ENCODE peak calls at places on chromosomes 11 and 22, in six cellular contexts. One of them, this sample, is unnamed.

GRCh38 chr11:112656772-112657428 is 304.3 kb upstream of the NCAM1 start:
- DNase-seq in epithelial cell of esophagus: peak; percentile 92
- DNase-seq in astrocyte of the spinal cord: peak; percentile 92
- DNase-seq in IMR-90: peak; percentile 51
- DNase-seq in thyroid gland: no peak
- DNase-seq in WERI-Rb-1: no peak
- DNase-seq in this sample: no peak

GRCh38 chr11:63919267-63920125 is 2.5 kb upstream of the RCOR2 start:
- DNase-seq in thyroid gland: no peak
- DNase-seq in astrocyte of the spinal cord: peak; percentile 37
- DNase-seq in IMR-90: no peak
- DNase-seq in WERI-Rb-1: peak; percentile 97
- DNase-seq in epithelial cell of esophagus: no peak
- DNase-seq in this sample: peak; percentile 30

GRCh38 chr11:120057595-120058581 is 80.0 kb downstream of the TRIM29 start:
- DNase-seq in IMR-90: no peak
- DNase-seq in thyroid gland: no peak
- DNase-seq in epithelial cell of esophagus: peak; percentile 68
- DNase-seq in astrocyte of the spinal cord: no peak
- DNase-seq in WERI-Rb-1: peak; percentile 68
- DNase-seq in this sample: no peak

GRCh38 chr11:31366795-31367194 is 2.7 kb downstream of the DCDC1 start:
- DNase-seq in epithelial cell of esophagus: no peak
- DNase-seq in astrocyte of the spinal cord: no peak
- DNase-seq in IMR-90: no peak
- DNase-seq in WERI-Rb-1: no peak
- DNase-seq in thyroid gland: no peak
- DNase-seq in this sample: no peak

GRCh38 chr11:47941907-47942558 is 38.3 kb upstream of the PTPRJ start:
- DNase-seq in thyroid gland: no peak
- DNase-seq in IMR-90: no peak
- DNase-seq in astrocyte of the spinal cord: no peak
- DNase-seq in epithelial cell of esophagus: no peak
- DNase-seq in WERI-Rb-1: no peak
- DNase-seq in this sample: no peak

GRCh38 chr11:11977206-11977938 is 31.1 kb downstream of the DKK3 start:
- DNase-seq in astrocyte of the spinal cord: peak; percentile 90
- DNase-seq in WERI-Rb-1: no peak
- DNase-seq in epithelial cell of esophagus: peak; percentile 87
- DNase-seq in thyroid gland: peak; percentile 35
- DNase-seq in IMR-90: peak; percentile 96
- DNase-seq in this sample: no peak

GRCh38 chr11:82046778-82047177 is 686.9 kb downstream of the FAM181B start:
- DNase-seq in WERI-Rb-1: no peak
- DNase-seq in thyroid gland: no peak
- DNase-seq in astrocyte of the spinal cord: peak; percentile 80
- DNase-seq in IMR-90: peak; percentile 3
- DNase-seq in epithelial cell of esophagus: no peak
- DNase-seq in this sample: no peak

GRCh38 chr11:45021692-45022130 is 71.0 kb upstream of the TP53I11 start:
- DNase-seq in IMR-90: peak; percentile 16
- DNase-seq in WERI-Rb-1: peak; percentile 52
- DNase-seq in epithelial cell of esophagus: no peak
- DNase-seq in astrocyte of the spinal cord: no peak
- DNase-seq in thyroid gland: peak; percentile 37
- DNase-seq in this sample: peak; percentile 57

GRCh38 chr11:96141649-96142048 is 201.3 kb downstream of the MAML2 start:
- DNase-seq in epithelial cell of esophagus: no peak
- DNase-seq in IMR-90: no peak
- DNase-seq in astrocyte of the spinal cord: no peak
- DNase-seq in thyroid gland: no peak
- DNase-seq in WERI-Rb-1: no peak
- DNase-seq in this sample: no peak

GRCh38 chr22:49063040-49063329 is 764.7 kb downstream of the BRD1 start:
- DNase-seq in IMR-90: no peak
- DNase-seq in thyroid gland: no peak
- DNase-seq in astrocyte of the spinal cord: no peak
- DNase-seq in epithelial cell of esophagus: no peak
- DNase-seq in WERI-Rb-1: no peak
- DNase-seq in this sample: no peak

GRCh38 chr11:10476927-10477689 is 22.0 kb downstream of the AMPD3 start:
- DNase-seq in astrocyte of the spinal cord: no peak
- DNase-seq in WERI-Rb-1: no peak
- DNase-seq in epithelial cell of esophagus: no peak
- DNase-seq in IMR-90: no peak
- DNase-seq in thyroid gland: peak; percentile 38
- DNase-seq in this sample: no peak

GRCh38 chr22:47620391-47620790 is 857.9 kb downstream of the TBC1D22A start:
- DNase-seq in epithelial cell of esophagus: no peak
- DNase-seq in thyroid gland: no peak
- DNase-seq in astrocyte of the spinal cord: no peak
- DNase-seq in IMR-90: no peak
- DNase-seq in WERI-Rb-1: no peak
- DNase-seq in this sample: no peak

GRCh38 chr11:45676522-45677095 is 11.2 kb upstream of the CHST1 start:
- DNase-seq in epithelial cell of esophagus: no peak
- DNase-seq in WERI-Rb-1: no peak
- DNase-seq in IMR-90: no peak
- DNase-seq in astrocyte of the spinal cord: no peak
- DNase-seq in thyroid gland: no peak
- DNase-seq in this sample: no peak

GRCh38 chr11:44731685-44732411 is 5.1 kb downstream of the TSPAN18 start:
- DNase-seq in IMR-90: no peak
- DNase-seq in WERI-Rb-1: peak; percentile 52
- DNase-seq in astrocyte of the spinal cord: no peak
- DNase-seq in thyroid gland: no peak
- DNase-seq in epithelial cell of esophagus: no peak
- DNase-seq in this sample: no peak

GRCh38 chr11:28798286-28798685 is 690.1 kb downstream of the METTL15 start:
- DNase-seq in epithelial cell of esophagus: no peak
- DNase-seq in IMR-90: no peak
- DNase-seq in thyroid gland: no peak
- DNase-seq in astrocyte of the spinal cord: peak; percentile 8
- DNase-seq in WERI-Rb-1: no peak
- DNase-seq in this sample: no peak

GRCh38 chr22:20174785-20175596 is 24.1 kb upstream of the CCDC188 start:
- DNase-seq in astrocyte of the spinal cord: no peak
- DNase-seq in IMR-90: peak; percentile 9
- DNase-seq in epithelial cell of esophagus: no peak
- DNase-seq in WERI-Rb-1: peak; percentile 65
- DNase-seq in thyroid gland: no peak
- DNase-seq in this sample: peak; percentile 25

GRCh38 chr11:59025097-59025496 is 61.0 kb upstream of the GLYATL1B start:
- DNase-seq in IMR-90: no peak
- DNase-seq in epithelial cell of esophagus: no peak
- DNase-seq in WERI-Rb-1: no peak
- DNase-seq in astrocyte of the spinal cord: no peak
- DNase-seq in thyroid gland: no peak
- DNase-seq in this sample: no peak

GRCh38 chr22:35894937-35895708 is 133.5 kb downstream of the RBFOX2 start:
- DNase-seq in thyroid gland: peak; percentile 62
- DNase-seq in IMR-90: peak; percentile 79
- DNase-seq in astrocyte of the spinal cord: peak; percentile 61
- DNase-seq in epithelial cell of esophagus: peak; percentile 99
- DNase-seq in WERI-Rb-1: no peak
- DNase-seq in this sample: no peak

GRCh38 chr11:134278356-134278755 is 2.2 kb downstream of the GLB1L3 start:
- DNase-seq in IMR-90: no peak
- DNase-seq in thyroid gland: no peak
- DNase-seq in epithelial cell of esophagus: no peak
- DNase-seq in astrocyte of the spinal cord: no peak
- DNase-seq in WERI-Rb-1: no peak
- DNase-seq in this sample: no peak

GRCh38 chr11:2902784-2903671 is 17.5 kb upstream of the CDKN1C start:
- DNase-seq in thyroid gland: no peak
- DNase-seq in astrocyte of the spinal cord: no peak
- DNase-seq in WERI-Rb-1: no peak
- DNase-seq in IMR-90: no peak
- DNase-seq in epithelial cell of esophagus: no peak
- DNase-seq in this sample: peak; percentile 58

GRCh38 chr11:93169950-93170561 is 27.7 kb downstream of the SLC36A4 start:
- DNase-seq in astrocyte of the spinal cord: peak; percentile 47
- DNase-seq in thyroid gland: no peak
- DNase-seq in epithelial cell of esophagus: peak; percentile 59
- DNase-seq in WERI-Rb-1: no peak
- DNase-seq in IMR-90: peak; percentile 62
- DNase-seq in this sample: no peak

GRCh38 chr11:1100417-1101245 is 26.0 kb downstream of the MUC2 start:
- DNase-seq in IMR-90: no peak
- DNase-seq in thyroid gland: no peak
- DNase-seq in astrocyte of the spinal cord: no peak
- DNase-seq in WERI-Rb-1: no peak
- DNase-seq in epithelial cell of esophagus: no peak
- DNase-seq in this sample: no peak

GRCh38 chr11:69642549-69642912 is 1.6 kb downstream of the CCND1 start:
- DNase-seq in thyroid gland: peak; percentile 56
- DNase-seq in WERI-Rb-1: no peak
- DNase-seq in IMR-90: no peak
- DNase-seq in astrocyte of the spinal cord: no peak
- DNase-seq in epithelial cell of esophagus: no peak
- DNase-seq in this sample: no peak

GRCh38 chr11:54558919-54559318 is 44.9 kb downstream of the OR4C46 start:
- DNase-seq in WERI-Rb-1: no peak
- DNase-seq in IMR-90: no peak
- DNase-seq in astrocyte of the spinal cord: no peak
- DNase-seq in epithelial cell of esophagus: no peak
- DNase-seq in thyroid gland: no peak
- DNase-seq in this sample: no peak

GRCh38 chr11:124869331-124869730 is 4.1 kb downstream of the ROBO3 start:
- DNase-seq in epithelial cell of esophagus: no peak
- DNase-seq in astrocyte of the spinal cord: no peak
- DNase-seq in WERI-Rb-1: no peak
- DNase-seq in IMR-90: no peak
- DNase-seq in thyroid gland: no peak
- DNase-seq in this sample: no peak

GRCh38 chr11:124867700-124868099 is 2.5 kb downstream of the ROBO3 start:
- DNase-seq in astrocyte of the spinal cord: peak; percentile 33
- DNase-seq in IMR-90: peak; percentile 32
- DNase-seq in epithelial cell of esophagus: peak; percentile 39
- DNase-seq in thyroid gland: peak; percentile 44
- DNase-seq in WERI-Rb-1: peak; percentile 61
- DNase-seq in this sample: no peak

GRCh38 chr11:124869856-124870387 is 4.7 kb downstream of the ROBO3 start:
- DNase-seq in epithelial cell of esophagus: no peak
- DNase-seq in astrocyte of the spinal cord: no peak
- DNase-seq in IMR-90: no peak
- DNase-seq in thyroid gland: no peak
- DNase-seq in WERI-Rb-1: no peak
- DNase-seq in this sample: no peak

GRCh38 chr11:124870430-124870829 is 5.2 kb downstream of the ROBO3 start:
- DNase-seq in WERI-Rb-1: no peak
- DNase-seq in IMR-90: no peak
- DNase-seq in epithelial cell of esophagus: no peak
- DNase-seq in astrocyte of the spinal cord: no peak
- DNase-seq in thyroid gland: no peak
- DNase-seq in this sample: no peak

GRCh38 chr11:124868322-124869274 is 3.4 kb downstream of the ROBO3 start:
- DNase-seq in IMR-90: no peak
- DNase-seq in epithelial cell of esophagus: no peak
- DNase-seq in WERI-Rb-1: no peak
- DNase-seq in thyroid gland: no peak
- DNase-seq in astrocyte of the spinal cord: no peak
- DNase-seq in this sample: no peak
- H3K4me3 ChIP-seq in IMR-90: no peak overlapping the region
- H3K4me3 ChIP-seq in epithelial cell of esophagus: no peak overlapping the region
- H3K4me3 ChIP-seq in WERI-Rb-1: no peak overlapping the region
- H3K4me3 ChIP-seq in thyroid gland: no peak overlapping the region
- H3K4me3 ChIP-seq in astrocyte of the spinal cord: no peak overlapping the region
- H3K4me3 ChIP-seq in this sample: no peak overlapping the region

DNA sequence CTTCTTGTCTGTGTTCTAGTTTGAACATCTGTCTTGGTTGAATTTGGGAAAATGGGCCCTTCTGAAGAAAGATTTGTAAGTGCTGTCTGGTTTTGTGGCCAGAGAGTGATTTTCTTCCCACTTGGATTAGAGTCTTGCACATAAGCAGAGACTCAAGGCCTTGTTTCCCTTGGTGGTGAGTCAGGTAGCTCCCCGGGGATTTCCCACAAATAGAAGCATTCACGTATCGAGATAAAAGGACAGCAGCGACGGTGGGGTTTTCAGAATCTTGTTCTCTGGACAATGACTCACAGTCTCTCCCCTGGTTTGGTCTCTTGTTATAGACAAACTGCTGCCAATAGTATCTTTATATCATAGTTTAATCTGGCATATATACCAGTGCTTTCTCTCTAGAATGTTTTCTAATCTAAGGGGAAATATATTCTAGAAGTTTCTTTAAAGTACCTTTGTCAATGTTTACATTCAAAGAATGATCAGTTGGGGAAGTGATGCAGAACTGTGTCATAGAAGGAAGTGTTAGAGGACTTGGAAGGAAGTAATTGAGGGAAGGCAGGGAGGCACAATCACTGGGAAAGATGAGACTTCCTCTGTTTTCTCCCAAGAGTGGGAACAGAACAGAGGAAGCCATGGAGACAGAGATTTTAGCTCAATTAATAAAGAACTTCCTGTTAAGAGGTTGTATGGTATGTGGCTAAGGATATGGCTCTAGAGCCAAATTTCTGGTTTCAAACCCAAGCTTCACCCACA is 18.1 kb downstream of the POLA2 start:
- DNase-seq in IMR-90: peak; percentile 99
- DNase-seq in astrocyte of the spinal cord: peak; percentile 97
- DNase-seq in WERI-Rb-1: no peak
- DNase-seq in epithelial cell of esophagus: peak; percentile 96
- DNase-seq in thyroid gland: no peak
- DNase-seq in this sample: no peak
- TF ChIP-seq CTCF in IMR-90: no peak
- TF ChIP-seq CTCF in astrocyte of the spinal cord: no peak
- TF ChIP-seq CTCF in WERI-Rb-1: no peak
- TF ChIP-seq CTCF in epithelial cell of esophagus: no peak
- TF ChIP-seq CTCF in thyroid gland: no peak
- TF ChIP-seq CTCF in this sample: no peak

DNA sequence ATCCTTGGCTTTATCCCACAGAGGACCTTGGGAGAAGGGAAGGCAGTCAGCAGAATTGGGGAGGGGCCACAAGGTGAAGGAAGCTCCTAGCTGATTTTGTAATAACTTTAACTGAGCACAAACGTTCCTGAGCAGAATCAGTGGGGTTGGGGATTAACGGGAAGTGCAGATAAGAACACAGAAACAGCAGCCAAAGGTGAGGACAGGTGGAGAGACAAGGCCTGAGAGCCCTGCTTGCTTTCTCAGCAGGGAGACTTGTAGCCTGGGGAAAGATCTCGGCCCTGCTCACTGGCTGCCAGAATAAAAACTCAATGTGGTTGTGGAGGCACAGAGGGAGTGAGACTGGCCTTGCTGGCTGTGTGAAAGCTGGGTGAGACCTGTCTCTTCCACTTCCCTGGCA is 265.2 kb upstream of the FAT3 start:
- DNase-seq in thyroid gland: no peak
- DNase-seq in epithelial cell of esophagus: no peak
- DNase-seq in IMR-90: no peak
- DNase-seq in WERI-Rb-1: no peak
- DNase-seq in astrocyte of the spinal cord: no peak
- DNase-seq in this sample: no peak
- H3K4me3 ChIP-seq in thyroid gland: no peak overlapping the region
- H3K4me3 ChIP-seq in epithelial cell of esophagus: no peak overlapping the region
- H3K4me3 ChIP-seq in IMR-90: no peak overlapping the region
- H3K4me3 ChIP-seq in WERI-Rb-1: no peak overlapping the region
- H3K4me3 ChIP-seq in astrocyte of the spinal cord: no peak overlapping the region
- H3K4me3 ChIP-seq in this sample: no peak overlapping the region

GRCh38 chr11:55701429-55701828 is 39.4 kb downstream of the OR4C6 start:
- DNase-seq in WERI-Rb-1: no peak
- DNase-seq in thyroid gland: no peak
- DNase-seq in IMR-90: no peak
- DNase-seq in astrocyte of the spinal cord: no peak
- DNase-seq in epithelial cell of esophagus: no peak
- DNase-seq in this sample: no peak

GRCh38 chr11:55707029-55707428 is 45.0 kb downstream of the OR4C6 start:
- DNase-seq in IMR-90: peak; percentile 33
- DNase-seq in WERI-Rb-1: no peak
- DNase-seq in thyroid gland: no peak
- DNase-seq in epithelial cell of esophagus: peak; percentile 62
- DNase-seq in astrocyte of the spinal cord: peak; percentile 10
- DNase-seq in this sample: no peak
- TF ChIP-seq CTCF in IMR-90: peak; percentile 55
- TF ChIP-seq CTCF in WERI-Rb-1: peak; percentile 15
- TF ChIP-seq CTCF in thyroid gland: no peak
- TF ChIP-seq CTCF in epithelial cell of esophagus: peak; percentile 47
- TF ChIP-seq CTCF in astrocyte of the spinal cord: peak; percentile 46
- TF ChIP-seq CTCF in this sample: no peak